ENCODE peak calls at places on chromosomes 11 and 22, in nine cellular contexts. N, S, G, Y, K, O, V, B and Q are unnamed samples.

GRCh38 chr11:47377571-47378010 is 756 bp downstream of the SPI1 start:
- DNase-seq in N (no peak), S (no peak), G (no peak), Y (no peak), K (peak; percentile 30), O (no peak), V (no peak), B (no peak), Q (no peak)

GRCh38 chr22:46638601-46639431 is 18.6 kb downstream of the GRAMD4 start:
- DNase-seq in N (no peak), S (no peak), G (no peak), Y (no peak), K (no peak), O (no peak), V (peak; percentile 5), B (peak; percentile 6), Q (no peak)

GRCh38 chr11:96257972-96258951 is 84.7 kb downstream of the MAML2 start:
- DNase-seq in N (no peak), S (no peak), G (no peak), Y (no peak), K (no peak), O (peak; percentile 45), V (no peak), B (no peak), Q (no peak)

GRCh38 chr22:45612451-45612901 is 59.2 kb upstream of the ATXN10 start:
- DNase-seq in N (peak; percentile 31), S (peak; percentile 73), G (no peak), Y (no peak), K (no peak), O (no peak), V (no peak), B (no peak), Q (no peak)

GRCh38 chr11:110269996-110270395 is 26.4 kb downstream of the RDX start:
- DNase-seq in N (no peak), S (no peak), G (no peak), Y (no peak), K (no peak), O (no peak), V (no peak), B (no peak), Q (no peak)

GRCh38 chr11:128389461-128389976 is 197.8 kb downstream of the ETS1 start:
- DNase-seq in N (no peak), S (no peak), G (no peak), Y (no peak), K (no peak), O (no peak), V (no peak), B (no peak), Q (no peak)

GRCh38 chr11:69892237-69892985 is 73.2 kb upstream of the FGF3 start:
- DNase-seq in N (no peak), S (no peak), G (peak; percentile 89), Y (no peak), K (no peak), O (no peak), V (no peak), B (no peak), Q (peak; percentile 63)

GRCh38 chr11:120527111-120527748 is 15.7 kb downstream of the GRIK4 start:
- DNase-seq in N (peak; percentile 12), S (no peak), G (peak; percentile 96), Y (no peak), K (peak; percentile 84), O (no peak), V (no peak), B (peak; percentile 36), Q (peak; percentile 87)

GRCh38 chr22:50220603-50221409 is 20.0 kb downstream of the SELENOO start:
- DNase-seq in N (no peak), S (no peak), G (no peak), Y (no peak), K (no peak), O (no peak), V (no peak), B (no peak), Q (no peak)

GRCh38 chr22:33873186-33873585 is 47.1 kb downstream of the LARGE1 start:
- DNase-seq in N (peak; percentile 29), S (peak; percentile 72), G (no peak), Y (no peak), K (peak; percentile 47), O (no peak), V (no peak), B (no peak), Q (no peak)

GRCh38 chr22:29260601-29261315 is 7.0 kb downstream of the RHBDD3 start:
- DNase-seq in N (no peak), S (peak; percentile 55), G (no peak), Y (no peak), K (peak; percentile 61), O (no peak), V (no peak), B (no peak), Q (no peak)

GRCh38 chr22:29306830-29307657 is 594 bp downstream of the GAS2L1 start:
- DNase-seq in N (peak; percentile 74), S (peak; percentile 90), G (peak; percentile 80), Y (peak; percentile 86), K (peak; percentile 89), O (peak; percentile 16), V (no peak), B (peak; percentile 41), Q (no peak)

GRCh38 chr11:121936375-121936774 is 179.6 kb downstream of the BLID start:
- DNase-seq in N (no peak), S (no peak), G (no peak), Y (no peak), K (no peak), O (no peak), V (no peak), B (no peak), Q (no peak)

GRCh38 chr22:17836977-17837742 is 62.9 kb upstream of the BID start:
- DNase-seq in N (no peak), S (peak; percentile 81), G (peak; percentile 52), Y (no peak), K (no peak), O (no peak), V (no peak), B (no peak), Q (no peak)

GRCh38 chr11:109978895-109979294 is 114.3 kb upstream of the ZC3H12C start:
- DNase-seq in N (no peak), S (no peak), G (no peak), Y (no peak), K (no peak), O (no peak), V (no peak), B (no peak), Q (no peak)

GRCh38 chr11:118996926-118997626 is 862 bp upstream of the CENATAC start:
- DNase-seq in N (no peak), S (no peak), G (peak; percentile 40), Y (no peak), K (no peak), O (peak; percentile 13), V (no peak), B (peak; percentile 34), Q (no peak)

GRCh38 chr11:12102588-12103410 is 7.6 kb upstream of the MICAL2 start:
- DNase-seq in N (no peak), S (no peak), G (no peak), Y (no peak), K (no peak), O (no peak), V (no peak), B (no peak), Q (no peak)

GRCh38 chr11:66264893-66265292 is 3.5 kb upstream of the RAB1B start:
- DNase-seq in N (no peak), S (no peak), G (peak; percentile 85), Y (no peak), K (peak; percentile 54), O (peak; percentile 25), V (no peak), B (peak; percentile 3), Q (peak; percentile 90)

GRCh38 chr11:85114786-85115185 is 512.4 kb downstream of the DLG2 start:
- DNase-seq in N (no peak), S (no peak), G (no peak), Y (no peak), K (no peak), O (no peak), V (no peak), B (no peak), Q (no peak)

GRCh38 chr22:23280356-23281052 is 100.2 kb downstream of the BCR start:
- DNase-seq in N (no peak), S (no peak), G (no peak), Y (no peak), K (no peak), O (no peak), V (no peak), B (no peak), Q (no peak)

GRCh38 chr11:72058416-72059034 is 21.8 kb downstream of the NUMA1 start:
- DNase-seq in N (no peak), S (no peak), G (no peak), Y (no peak), K (no peak), O (no peak), V (no peak), B (no peak), Q (no peak)

GRCh38 chr11:47656284-47656915 is 14.0 kb upstream of the MTCH2 start:
- DNase-seq in N (no peak), S (no peak), G (peak; percentile 33), Y (no peak), K (no peak), O (no peak), V (no peak), B (no peak), Q (no peak)

GRCh38 chr22:40594346-40594745 is 42.2 kb downstream of the MRTFA start:
- DNase-seq in N (no peak), S (no peak), G (no peak), Y (no peak), K (no peak), O (no peak), V (no peak), B (no peak), Q (no peak)

GRCh38 chr11:88604255-88604654 is 266.7 kb upstream of the CTSC start:
- DNase-seq in N (no peak), S (no peak), G (no peak), Y (no peak), K (no peak), O (no peak), V (no peak), B (no peak), Q (no peak)

GRCh38 chr22:49936973-49937757 is 18.7 kb downstream of the CRELD2 start:
- DNase-seq in N (peak; percentile 21), S (no peak), G (no peak), Y (no peak), K (no peak), O (no peak), V (no peak), B (no peak), Q (no peak)

GRCh38 chr11:32188785-32189184 is 97.9 kb downstream of the RCN1 start:
- DNase-seq in N (no peak), S (no peak), G (no peak), Y (no peak), K (no peak), O (no peak), V (no peak), B (no peak), Q (no peak)

GRCh38 chr22:43895986-43896645 is 4.3 kb upstream of the PNPLA5 start:
- DNase-seq in N (no peak), S (no peak), G (peak; percentile 60), Y (no peak), K (no peak), O (no peak), V (no peak), B (no peak), Q (no peak)

GRCh38 chr22:31092161-31092560 is 11.0 kb downstream of the SMTN start:
- DNase-seq in N (no peak), S (no peak), G (peak; percentile 22), Y (no peak), K (no peak), O (no peak), V (no peak), B (no peak), Q (no peak)

GRCh38 chr22:47794851-47795250 is 1032.4 kb downstream of the TBC1D22A start:
- DNase-seq in N (no peak), S (no peak), G (no peak), Y (no peak), K (no peak), O (no peak), V (no peak), B (no peak), Q (no peak)

GRCh38 chr22:44862981-44863860 is 110.8 kb downstream of the ARHGAP8 start:
- DNase-seq in N (no peak), S (no peak), G (peak; percentile 73), Y (no peak), K (no peak), O (no peak), V (no peak), B (no peak), Q (no peak)

GRCh38 chr11:35593143-35593542 is 25.1 kb upstream of the FJX1 start:
- DNase-seq in N (no peak), S (no peak), G (no peak), Y (no peak), K (no peak), O (no peak), V (no peak), B (no peak), Q (no peak)